ENCODE peak calls at places on chromosomes 3 and 15, in seven cellular contexts. H is HCT116, B is SK-N-SH, Z is K562, P is HepG2, V is GM12878, I is H1. J is an unnamed sample. For H3K4me1 and H3K27me3, the result is how much of the 10 kb centered on the place peaks cover.

GRCh38 chr3:75144396-75144795 is 519.7 kb upstream of the FRG2C start:
- DNase-seq in H (no peak), B (no peak), Z (no peak), P (peak), V (no peak), I (no peak), J (no peak)

GRCh38 chr3:177145402-177145801 is 51.9 kb downstream of the TBL1XR1 start:
- DNase-seq in H (no peak), B (no peak), Z (no peak), P (no peak), V (no peak), I (no peak), J (no peak)

GRCh38 chr15:26872206-26872605 is 5.3 kb downstream of the GABRA5 start:
- DNase-seq in H (no peak), B (no peak), Z (no peak), P (no peak), V (no peak), I (no peak), J (no peak)

GRCh38 chr3:123385981-123386380 is 62.9 kb downstream of the ADCY5 start:
- DNase-seq in H (no peak), B (no peak), Z (no peak), P (no peak), V (no peak), I (no peak), J (no peak)

GRCh38 chr3:171345112-171345843 is 114.9 kb downstream of the TNIK start:
- DNase-seq in H (no peak), B (no peak), Z (no peak), P (no peak), V (no peak), I (no peak), J (no peak)

GRCh38 chr3:88057650-88058321 is 1.0 kb downstream of the CGGBP1 start:
- DNase-seq in H (no peak), B (no peak), Z (no peak), P (no peak), V (no peak), I (no peak), J (no peak)

GRCh38 chr3:181913254-181913653 is 201.5 kb downstream of the SOX2 start:
- DNase-seq in H (no peak), B (no peak), Z (no peak), P (no peak), V (no peak), I (no peak), J (no peak)

GRCh38 chr3:157669403-157669802 is 166.2 kb upstream of the VEPH1 start:
- DNase-seq in H (no peak), B (no peak), Z (no peak), P (no peak), V (no peak), I (no peak), J (no peak)

GRCh38 chr3:134527037-134527436 is 41.2 kb downstream of the CEP63 start:
- DNase-seq in H (no peak), B (peak), Z (no peak), P (peak), V (no peak), I (peak), J (peak)

GRCh38 chr3:114411811-114412803 is 118.3 kb downstream of the TIGIT start:
- DNase-seq in H (peak), B (no peak), Z (no peak), P (peak), V (no peak), I (no peak), J (no peak)

GRCh38 chr3:72353236-72354105 is 494.8 kb downstream of the SHQ1 start:
- DNase-seq in H (no peak), B (no peak), Z (no peak), P (no peak), V (no peak), I (no peak), J (no peak)

DNA sequence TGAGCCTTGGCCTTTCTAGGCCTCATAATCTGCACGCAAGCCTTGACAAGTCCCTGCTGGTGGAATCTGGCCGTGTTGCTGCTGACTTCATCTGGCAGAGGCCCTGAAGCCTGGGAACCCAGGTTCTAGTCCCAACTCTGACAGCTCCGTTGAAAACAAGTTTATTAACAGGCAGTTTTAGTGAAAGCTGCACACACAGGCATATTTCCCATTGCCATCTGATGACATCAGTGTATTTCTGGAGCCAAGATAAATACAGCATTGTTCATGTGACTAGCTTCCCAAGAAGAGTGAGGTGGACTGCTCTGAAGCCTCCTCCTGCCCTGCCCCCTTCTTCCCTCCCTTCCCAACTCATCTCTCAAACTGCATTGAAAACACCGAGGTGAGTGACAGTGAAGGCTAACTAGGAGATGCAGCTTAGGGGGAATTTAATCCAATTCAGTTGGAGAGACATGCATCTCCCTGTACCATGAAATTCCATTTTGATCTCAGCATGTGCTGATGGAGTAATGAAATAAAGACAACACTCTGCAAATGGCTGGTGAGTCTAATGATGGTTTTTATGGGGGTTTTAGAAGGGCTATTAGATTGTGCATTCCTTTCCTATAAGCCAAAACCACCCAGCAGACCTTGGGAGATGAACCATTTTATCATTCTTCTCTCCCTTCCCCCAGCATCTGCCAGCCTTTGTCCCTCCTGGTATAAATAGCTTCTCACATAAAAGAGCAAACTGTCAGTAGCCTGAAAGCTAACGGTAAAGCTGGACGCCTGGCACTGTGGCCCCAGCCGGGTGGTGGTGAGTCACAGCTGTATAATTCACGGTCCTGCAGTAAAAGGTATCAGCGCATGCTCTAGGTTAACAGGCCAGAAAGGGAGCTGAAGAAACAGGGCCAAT is 38.0 kb downstream of the PRICKLE2 start:
- DNase-seq in H (no peak), B (no peak), Z (no peak), P (peak), V (no peak), I (no peak), J (no peak)
- H3K4me1 ChIP-seq in H (under half), B (under half), Z (under half), P (under half), V (under half), I (under half), J (under half)

DNA sequence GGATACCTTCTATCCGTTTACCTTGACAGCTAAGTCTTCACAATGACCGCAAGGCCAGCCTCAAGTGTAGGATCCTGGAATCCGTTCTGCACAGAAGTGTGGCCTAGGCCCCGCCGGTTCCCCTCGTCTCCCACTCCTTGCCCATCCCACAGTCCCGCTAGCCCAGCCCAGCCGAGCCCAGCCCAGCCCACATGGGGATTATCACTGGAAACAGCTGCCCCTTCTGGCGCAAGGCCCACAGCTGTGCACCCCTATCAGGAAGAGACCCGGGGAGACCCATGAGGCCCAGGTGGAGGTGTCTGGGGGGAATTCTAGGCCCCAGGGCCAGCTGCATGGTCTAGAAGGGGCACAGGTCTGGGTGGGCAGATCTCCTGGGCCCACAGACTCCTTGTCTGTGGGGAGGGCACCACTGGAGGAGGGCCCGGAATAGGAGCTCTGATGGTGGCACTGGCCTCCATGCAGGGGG is 27.9 kb upstream of the KLF13 start:
- DNase-seq in H (no peak), B (no peak), Z (peak), P (no peak), V (no peak), I (peak), J (no peak)
- TF ChIP-seq YY1 in H (no peak), B (no peak), Z (no peak), P (no peak), V (no peak), I (no peak), J (no peak)

DNA sequence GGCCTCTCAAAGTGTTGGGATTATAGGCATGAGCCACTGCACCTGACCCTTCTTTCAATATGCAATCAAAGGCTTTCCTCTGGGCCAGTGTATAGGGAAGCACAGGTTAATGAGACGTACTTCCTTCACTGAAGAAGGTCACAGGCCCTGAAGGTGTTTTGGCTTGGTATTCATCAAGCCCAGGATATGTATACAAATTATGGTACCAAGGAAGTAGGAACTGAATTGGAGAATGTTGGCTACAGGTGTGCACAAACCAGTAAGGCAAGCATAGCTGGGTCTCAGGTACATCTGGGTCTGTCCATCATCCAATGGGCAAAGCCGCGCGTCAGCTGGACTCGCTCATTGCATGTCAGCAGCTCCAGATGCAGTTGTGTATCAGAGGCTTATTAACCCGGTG is 237.9 kb downstream of the ADAMTS17 start:
- DNase-seq in H (no peak), B (no peak), Z (no peak), P (no peak), V (no peak), I (no peak), J (no peak)
- H3K27me3 ChIP-seq in H (under half), B (under half), Z (half or more), P (under half), V (under half), I (under half), J (under half)

DNA sequence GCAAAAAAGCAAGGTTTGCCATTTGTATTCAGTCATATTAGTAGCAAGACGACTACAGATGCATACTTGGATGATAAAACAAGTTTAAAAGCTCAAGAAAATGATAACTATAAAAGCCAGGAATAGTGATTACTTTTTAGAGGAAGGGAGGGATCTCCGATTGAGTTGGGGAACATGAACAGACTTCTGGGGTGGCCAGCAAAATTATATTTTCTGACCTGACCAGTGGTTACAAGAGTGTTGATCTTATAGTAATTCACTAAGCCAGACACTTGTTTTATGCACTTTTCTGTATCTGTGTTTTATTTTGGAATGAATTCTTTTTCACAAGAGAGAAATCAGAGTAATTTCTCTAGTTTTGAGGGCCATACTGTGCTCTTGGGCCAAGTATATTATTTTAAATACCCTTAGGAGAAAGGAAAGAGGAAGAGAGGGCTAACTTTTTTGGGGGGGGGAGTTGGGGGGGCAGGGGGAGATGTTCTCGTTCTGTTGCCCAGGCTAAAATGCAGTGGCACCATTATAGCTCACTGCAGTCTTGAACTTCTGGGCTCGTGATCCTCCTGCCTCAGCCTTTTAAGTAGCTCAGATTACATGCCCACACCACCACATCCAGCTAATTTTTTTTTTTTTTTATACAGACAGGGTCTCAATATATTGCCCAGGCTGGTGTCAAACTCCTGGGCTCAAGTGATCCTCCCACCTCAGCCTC is 57.3 kb downstream of the TGFBR2 start:
- DNase-seq in H (no peak), B (no peak), Z (no peak), P (no peak), V (no peak), I (no peak), J (no peak)
- H3K4me1 ChIP-seq in H (half or more), B (half or more), Z (under half), P (under half), V (under half), I (under half), J (under half)

J was measured in NT2/D1.